ENCODE peak calls at places on chromosome 1, in eight cellular contexts. R is lung; L is transverse colon; J is EH; T is adrenal gland; O is kidney; K is memory B cell; V is stimulated activated CD4-positive, alpha-beta T cell treated with anti-CD3 and anti-CD28 coated beads, Interleukin-12 subunit alpha, Interleukin-12 subunit beta, amount 100 ng/mL, for 4 hours. X is an unnamed sample.

GRCh38 chr1:92957020-92957734 is 4.1 kb downstream of the DIPK1A start:
- DNase-seq in K (no peak), R (no peak), L (no peak), O (no peak), V (no peak), T (no peak), J (no peak), X (no peak)

GRCh38 chr1:53771648-53772047 is 32.7 kb upstream of the GLIS1 start:
- DNase-seq in V (no peak), O (no peak), L (no peak), R (no peak), T (no peak), J (peak; percentile 74), K (no peak), X (peak; percentile 94)

GRCh38 chr1:94384485-94385353 is 33.5 kb upstream of the ABCD3 start:
- DNase-seq in V (no peak), L (peak; percentile 33), O (no peak), T (no peak), R (peak; percentile 61), J (no peak), K (no peak), X (no peak)

GRCh38 chr1:109732390-109732763 is 8.5 kb downstream of the GSTM3 start:
- DNase-seq in J (no peak), V (no peak), K (no peak), L (no peak), R (no peak), T (no peak), O (no peak), X (no peak)

GRCh38 chr1:164137273-164137947 is 421.6 kb upstream of the PBX1 start:
- DNase-seq in V (no peak), J (no peak), K (no peak), O (no peak), L (no peak), T (no peak), R (no peak), X (no peak)

GRCh38 chr1:9280015-9280860 is 12.5 kb upstream of the SPSB1 start:
- DNase-seq in V (peak; percentile 52), L (peak; percentile 74), K (no peak), O (peak; percentile 73), R (peak; percentile 46), J (peak; percentile 97), T (peak; percentile 92), X (peak; percentile 95)

GRCh38 chr1:93735722-93736121 is 54.1 kb upstream of the BCAR3 start:
- DNase-seq in R (no peak), T (no peak), L (no peak), J (peak; percentile 95), O (no peak), V (no peak), K (no peak), X (peak; percentile 94)

GRCh38 chr1:159088566-159089183 is 12.1 kb upstream of the AIM2 start:
- DNase-seq in L (no peak), R (no peak), T (no peak), V (no peak), J (no peak), K (no peak), O (no peak), X (no peak)